ENCODE peak calls at places on chromosomes 11 and 22, in five cellular contexts. V is H9, M is H1, H is trophoblast cell, C is mesenchymal stem cell. Z is an unnamed sample.

GRCh38 chr11:69234740-69235710 is 58.9 kb upstream of the MYEOV start:
- DNase-seq in V (peak), H (no peak), M (no peak), C (no peak), Z (no peak)

GRCh38 chr11:111513240-111513605 is 1.0 kb upstream of the BTG4 start:
- DNase-seq in H (no peak), C (no peak), V (no peak), M (no peak), Z (no peak)

GRCh38 chr11:2740275-2740940 is 40.6 kb upstream of the KCNQ1OT1 start:
- DNase-seq in V (no peak), C (no peak), H (peak), M (no peak), Z (no peak)

GRCh38 chr11:45275823-45276222 is 10.3 kb downstream of the SYT13 start:
- DNase-seq in V (no peak), M (no peak), C (no peak), H (no peak), Z (no peak)

GRCh38 chr11:13669544-13670488 is 1.3 kb downstream of the FAR1 start:
- DNase-seq in H (peak), C (peak), V (no peak), M (no peak), Z (no peak)

GRCh38 chr11:125338886-125339811 is 156.9 kb downstream of the FEZ1 start:
- DNase-seq in M (no peak), C (peak), H (no peak), V (no peak), Z (no peak)

GRCh38 chr11:456533-456932 is 6.5 kb downstream of the PTDSS2 start:
- DNase-seq in M (no peak), C (no peak), V (no peak), H (no peak), Z (no peak)

GRCh38 chr11:14230407-14230806 is 128.6 kb downstream of the RRAS2 start:
- DNase-seq in H (no peak), V (no peak), C (no peak), M (no peak), Z (no peak)

GRCh38 chr11:45176996-45177395 is 30.6 kb downstream of the PRDM11 start:
- DNase-seq in H (no peak), M (no peak), V (no peak), C (no peak), Z (no peak)

GRCh38 chr11:89436071-89436470 is 55.1 kb downstream of the NOX4 start:
- DNase-seq in V (no peak), C (peak), H (peak), M (no peak), Z (no peak)

GRCh38 chr11:11416502-11416901 is 63.5 kb upstream of the CSNK2A3 start:
- DNase-seq in H (no peak), V (no peak), M (no peak), C (peak), Z (no peak)

GRCh38 chr11:92317222-92317621 is 92.6 kb downstream of the FAT3 start:
- DNase-seq in V (no peak), C (no peak), M (no peak), H (no peak), Z (no peak)

GRCh38 chr11:2662430-2663299 is 37.1 kb downstream of the KCNQ1OT1 start:
- DNase-seq in V (no peak), C (no peak), M (no peak), H (no peak), Z (no peak)

GRCh38 chr11:131692151-131692550 is 321.7 kb downstream of the NTM start:
- DNase-seq in V (no peak), M (no peak), C (no peak), H (no peak), Z (no peak)

GRCh38 chr22:37675930-37676571 is 615 bp downstream of the LGALS1 start:
- DNase-seq in V (no peak), M (no peak), H (no peak), C (peak), Z (no peak)

GRCh38 chr11:110450246-110450645 is 20.5 kb downstream of the FDX1 start:
- DNase-seq in M (no peak), H (no peak), V (no peak), C (no peak), Z (no peak)

GRCh38 chr11:68845351-68846002 is 3.8 kb upstream of the CPT1A start:
- DNase-seq in H (peak), V (no peak), C (no peak), M (no peak), Z (no peak)

GRCh38 chr11:65642014-65642671 is 4.2 kb downstream of the SIPA1 start:
- DNase-seq in V (peak), H (no peak), M (no peak), C (no peak), Z (peak)

GRCh38 chr11:67287355-67288197 is 1.5 kb upstream of the ANKRD13D start:
- DNase-seq in V (no peak), C (no peak), M (no peak), H (no peak), Z (no peak)

GRCh38 chr11:68402355-68403031 is 58.1 kb upstream of the PPP6R3 start:
- DNase-seq in H (peak), V (peak), C (no peak), M (no peak), Z (no peak)

GRCh38 chr11:130181295-130182272 is 22.0 kb downstream of the ST14 start:
- DNase-seq in H (peak), V (no peak), M (no peak), C (peak), Z (no peak)

GRCh38 chr11:17443423-17443822 is 33.2 kb downstream of the ABCC8 start:
- DNase-seq in M (no peak), C (no peak), V (no peak), H (no peak), Z (no peak)

GRCh38 chr22:19349778-19350475 is 58.4 kb upstream of the CLTCL1 start:
- DNase-seq in V (no peak), M (no peak), C (no peak), H (no peak), Z (no peak)

GRCh38 chr22:19352217-19352616 is 60.7 kb upstream of the CLTCL1 start:
- DNase-seq in V (no peak), C (no peak), H (no peak), M (no peak), Z (no peak)

GRCh38 chr22:19351604-19352003 is 60.1 kb upstream of the CLTCL1 start:
- DNase-seq in C (no peak), H (no peak), V (no peak), M (no peak), Z (no peak)

GRCh38 chr22:19350947-19351346 is 59.4 kb upstream of the CLTCL1 start:
- DNase-seq in C (no peak), M (no peak), H (no peak), V (no peak), Z (no peak)

DNA sequence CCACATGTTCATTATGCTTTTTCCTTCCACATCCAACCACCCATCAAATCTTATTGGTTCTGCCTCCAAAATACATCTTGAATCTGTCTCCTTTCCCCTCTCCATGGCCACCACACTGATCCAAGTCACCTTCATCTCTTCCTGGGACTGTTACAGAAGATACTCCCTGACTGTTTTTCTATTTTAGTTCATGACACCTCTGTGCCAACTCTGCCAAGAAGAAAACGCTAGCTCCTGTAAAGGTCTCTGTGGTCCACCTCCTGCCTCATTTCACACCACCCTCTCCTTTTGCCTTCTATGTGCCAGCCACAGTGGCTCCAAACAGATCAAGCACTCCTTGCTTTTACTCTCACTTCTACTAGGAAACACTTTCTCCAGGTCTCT is 58.9 kb upstream of the CLTCL1 start:
- DNase-seq in M (no peak), H (no peak), V (no peak), C (no peak), Z (no peak)
- H2BK12ac ChIP-seq in M (no peak), H (no peak), V (no peak), C (no peak), Z (no peak)

DNA sequence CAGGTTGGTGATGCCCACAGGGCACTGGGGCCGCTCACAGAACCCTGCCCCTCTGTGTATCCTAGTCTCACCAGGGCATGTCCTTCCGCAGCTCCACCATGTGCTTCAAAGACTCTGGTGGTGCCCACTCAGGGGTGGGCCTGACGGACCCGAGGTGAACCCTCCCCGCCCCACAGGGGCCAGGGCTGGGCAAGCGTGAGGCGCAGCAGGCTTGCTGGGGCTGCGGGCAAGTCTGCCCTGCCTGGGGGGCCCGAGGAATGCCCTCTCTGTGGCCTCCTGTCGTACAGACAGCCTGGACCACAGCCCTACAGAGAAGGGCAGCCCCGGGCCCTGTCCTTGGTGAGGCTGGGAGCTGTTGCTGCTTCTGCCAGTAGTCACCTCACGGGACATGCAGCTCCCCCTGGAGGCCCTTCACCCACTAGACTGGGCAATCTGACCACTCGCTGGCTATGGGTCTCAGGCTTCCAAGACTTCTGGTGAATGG is 40.2 kb downstream of the TBX1 start:
- DNase-seq in C (peak), H (peak), V (peak), M (no peak), Z (no peak)
- H2AK5ac ChIP-seq in C (no peak), H (no peak), V (no peak), M (no peak), Z (no peak)

DNA sequence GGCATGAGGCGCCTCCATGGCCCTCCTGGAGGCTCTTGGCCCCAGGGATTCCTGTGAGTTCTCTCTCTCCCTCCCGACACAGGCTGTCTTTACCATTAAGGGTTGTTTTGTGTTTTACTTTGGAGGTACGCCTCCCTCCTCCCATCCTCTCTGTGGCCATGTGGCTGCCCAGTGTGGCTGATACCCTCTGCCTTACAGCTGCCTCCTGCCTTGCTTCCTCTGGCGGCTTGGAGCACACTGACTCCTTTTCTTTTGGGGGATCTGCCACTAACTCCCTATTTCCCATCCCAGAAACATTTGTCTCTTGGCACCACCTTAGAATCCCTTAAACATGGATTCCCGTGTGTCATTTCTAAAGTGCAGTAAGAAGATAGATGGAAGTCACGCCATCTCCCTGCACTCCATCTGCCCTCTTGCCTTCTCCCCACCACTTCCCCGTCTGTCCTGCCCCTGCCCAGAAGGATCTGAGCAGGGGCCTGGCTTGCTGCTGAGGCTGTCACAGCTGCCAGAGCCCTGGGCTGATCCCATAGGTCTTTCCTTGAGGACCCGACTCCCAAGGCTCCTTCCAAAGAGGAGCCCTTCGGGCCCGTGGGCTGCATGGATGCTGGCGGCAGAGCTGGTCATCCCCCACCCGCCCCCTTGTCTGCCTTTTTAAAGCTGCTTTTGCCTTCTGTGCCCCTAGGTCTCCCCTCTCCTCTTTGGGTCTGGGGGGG is 15.1 kb upstream of the ACR start:
- DNase-seq in H (no peak), C (no peak), V (no peak), M (no peak), Z (no peak)
- H2BK12ac ChIP-seq in H (no peak), C (no peak), V (no peak), M (no peak), Z (no peak)

GRCh38 chr11:119471329-119471728 is 48.4 kb upstream of the THY1 start:
- DNase-seq in H (no peak), V (peak), M (no peak), C (no peak), Z (no peak)
- H2AK5ac ChIP-seq in H (no peak), V (no peak), M (no peak), C (no peak), Z (peak)

Z was measured in neuronal stem cell.